ENCODE peak calls at places on chromosome 13, in four cellular contexts. T is astrocyte of the cerebellum, N is hypothalamus, F is foreskin melanocyte. J is an unnamed sample.

GRCh38 chr13:50127017-50127725 is 111.9 kb downstream of the KCNRG start:
- DNase-seq in T (no peak), N (no peak), F (no peak), J (no peak)

GRCh38 chr13:35475960-35476943 is at the start of gene MAB21L1:
- DNase-seq in F (peak), N (peak), T (peak), J (peak)

GRCh38 chr13:87887459-87888123 is 216.4 kb downstream of the SLITRK5 start:
- DNase-seq in N (no peak), T (no peak), F (no peak), J (no peak)

GRCh38 chr13:24071423-24072075 is 89.0 kb upstream of the SPATA13 start:
- DNase-seq in F (no peak), N (no peak), T (no peak), J (no peak)

GRCh38 chr13:71864981-71865857 is 1.8 kb downstream of the DACH1 start:
- DNase-seq in F (no peak), N (no peak), T (no peak), J (no peak)

GRCh38 chr13:54989418-54989817 is 1960.8 kb downstream of the OLFM4 start:
- DNase-seq in T (no peak), F (no peak), N (no peak), J (peak)

GRCh38 chr13:52085416-52085815 is 43.5 kb downstream of the NEK5 start:
- DNase-seq in T (no peak), N (no peak), F (no peak), J (peak)

GRCh38 chr13:37985281-37985680 is 115.7 kb upstream of the TRPC4 start:
- DNase-seq in N (no peak), T (no peak), F (no peak), J (no peak)

GRCh38 chr13:108200781-108201398 is 14.4 kb downstream of the LIG4 start:
- DNase-seq in T (no peak), N (no peak), F (no peak), J (no peak)

GRCh38 chr13:33676700-33677048 is 141.3 kb upstream of the RFC3 start:
- DNase-seq in F (peak), T (no peak), N (no peak), J (peak)

GRCh38 chr13:92802776-92803175 is 423.8 kb upstream of the GPC6 start:
- DNase-seq in T (no peak), N (no peak), F (no peak), J (peak)

GRCh38 chr13:20993661-20994440 is 67.5 kb downstream of the LATS2 start:
- DNase-seq in F (no peak), T (peak), N (no peak), J (peak)

GRCh38 chr13:97140611-97141010 is 81.5 kb upstream of the MBNL2 start:
- DNase-seq in F (no peak), T (no peak), N (no peak), J (no peak)

GRCh38 chr13:36062249-36062648 is 68.9 kb downstream of the DCLK1 start:
- DNase-seq in F (no peak), T (no peak), N (no peak), J (no peak)

GRCh38 chr13:32001392-32001768 is 30.2 kb upstream of the FRY start:
- DNase-seq in N (no peak), T (peak), F (no peak), J (peak)

GRCh38 chr13:106617561-106617960 is 49.6 kb upstream of the ARGLU1 start:
- DNase-seq in F (peak), N (no peak), T (peak), J (peak)

GRCh38 chr13:110560606-110561334 is 752 bp downstream of the RAB20 start:
- DNase-seq in T (no peak), N (no peak), F (no peak), J (peak)

GRCh38 chr13:46753917-46754316 is 43.0 kb downstream of the ESD start:
- DNase-seq in N (no peak), T (no peak), F (no peak), J (no peak)

GRCh38 chr13:105232403-105232802 is 1303.1 kb downstream of the EFNB2 start:
- DNase-seq in F (no peak), T (no peak), N (no peak), J (no peak)

GRCh38 chr13:23956106-23956505 is 58.8 kb upstream of the C1QTNF9B start:
- DNase-seq in T (no peak), N (no peak), F (no peak), J (peak)

GRCh38 chr13:50631041-50631440 is 212.5 kb downstream of the DLEU7 start:
- DNase-seq in T (no peak), N (no peak), F (no peak), J (no peak)

GRCh38 chr13:100392709-100393630 is 195.6 kb downstream of the GGACT start:
- DNase-seq in N (no peak), T (peak), F (peak), J (peak)

GRCh38 chr13:94704347-94705080 is 7.8 kb downstream of the SOX21 start:
- DNase-seq in N (no peak), F (no peak), T (no peak), J (no peak)

GRCh38 chr13:74329978-74330377 is 195.8 kb upstream of the KLF12 start:
- DNase-seq in T (no peak), N (no peak), F (no peak), J (no peak)

GRCh38 chr13:95740921-95741320 is 64.0 kb downstream of the DNAJC3 start:
- DNase-seq in T (no peak), F (no peak), N (no peak), J (no peak)

GRCh38 chr13:112931028-112931934 is 37.7 kb upstream of the MCF2L start:
- DNase-seq in N (no peak), T (no peak), F (peak), J (peak)

GRCh38 chr13:45473627-45474026 is 8.9 kb downstream of the COG3 start:
- DNase-seq in T (no peak), N (no peak), F (no peak), J (no peak)

GRCh38 chr13:95870421-95870820 is 182.8 kb downstream of the UGGT2 start:
- DNase-seq in T (no peak), F (no peak), N (no peak), J (no peak)

GRCh38 chr13:20398459-20398858 is 127.2 kb downstream of the CRYL1 start:
- DNase-seq in T (no peak), F (no peak), N (no peak), J (no peak)

GRCh38 chr13:97220151-97220900 is 1.8 kb upstream of the MBNL2 start:
- DNase-seq in T (no peak), N (no peak), F (no peak), J (no peak)

GRCh38 chr13:24339937-24340607 is 30.7 kb downstream of the C1QTNF9 start:
- DNase-seq in N (no peak), F (no peak), T (no peak), J (no peak)

GRCh38 chr13:101523732-101524131 is 71.3 kb downstream of the ITGBL1 start:
- DNase-seq in F (no peak), N (no peak), T (peak), J (peak)

GRCh38 chr13:89695343-89696257 is 1651.9 kb upstream of the MIR17HG start:
- DNase-seq in F (peak), T (peak), N (no peak), J (peak)

GRCh38 chr13:111423168-111423785 is 102.8 kb downstream of the TEX29 start:
- DNase-seq in N (no peak), T (no peak), F (no peak), J (no peak)

GRCh38 chr13:53010374-53011105 is 18.1 kb upstream of the OLFM4 start:
- DNase-seq in T (no peak), F (no peak), N (no peak), J (no peak)

GRCh38 chr13:114151031-114151430 is 18.6 kb upstream of the RASA3 start:
- DNase-seq in T (no peak), N (no peak), F (no peak), J (no peak)

GRCh38 chr13:98487522-98487921 is 89.4 kb downstream of the STK24 start:
- DNase-seq in T (no peak), N (no peak), F (no peak), J (no peak)

GRCh38 chr13:62629618-62630017 is 1214.0 kb upstream of the PCDH20 start:
- DNase-seq in N (no peak), T (no peak), F (no peak), J (no peak)

GRCh38 chr13:51101636-51102218 is 9.3 kb downstream of the C13orf42 start:
- DNase-seq in T (no peak), N (no peak), F (no peak), J (no peak)

GRCh38 chr13:30567072-30567471 is 50.6 kb upstream of the USPL1 start:
- DNase-seq in T (no peak), F (no peak), N (no peak), J (no peak)

J was measured in RPMI7951.